ENCODE peak calls at places on chromosomes 7 and 10, in four cellular contexts. I is SK-N-SH, U is GM12878, T is HepG2. F is an unnamed sample.

GRCh38 chr10:123429631-123430257 is 236.4 kb upstream of the GPR26 start:
- DNase-seq in I (peak; percentile 48), T (no peak), U (no peak), F (no peak)

GRCh38 chr7:18693401-18693800 is 197.9 kb downstream of the HDAC9 start:
- DNase-seq in I (peak; percentile 25), U (no peak), T (no peak), F (peak; percentile 2)

GRCh38 chr10:91190388-91190870 is 30.0 kb upstream of the PCGF5 start:
- DNase-seq in I (no peak), T (no peak), U (no peak), F (no peak)

GRCh38 chr7:5692112-5692844 is 89.2 kb downstream of the RNF216 start:
- DNase-seq in T (peak; percentile 71), U (no peak), I (peak; percentile 54), F (no peak)

GRCh38 chr7:15686957-15687644 is 618 bp upstream of the MEOX2 start:
- DNase-seq in I (peak; percentile 17), T (no peak), U (no peak), F (no peak)

GRCh38 chr10:35613597-35614226 is 8.6 kb downstream of the GJD4 start:
- DNase-seq in T (peak; percentile 26), U (no peak), I (no peak), F (peak; percentile 15)

GRCh38 chr7:13878154-13878553 is 111.3 kb downstream of the ETV1 start:
- DNase-seq in I (no peak), U (no peak), T (no peak), F (no peak)

GRCh38 chr7:31890198-31890597 is 180.0 kb downstream of the PDE1C start:
- DNase-seq in U (peak; percentile 39), T (no peak), I (no peak), F (no peak)

GRCh38 chr7:131604841-131605279 is 48.4 kb upstream of the PODXL start:
- DNase-seq in T (no peak), U (no peak), I (no peak), F (no peak)

GRCh38 chr7:152678133-152678645 is 2.2 kb upstream of the XRCC2 start:
- DNase-seq in I (no peak), T (no peak), U (no peak), F (no peak)

GRCh38 chr10:8594711-8595110 is 540.2 kb downstream of the GATA3 start:
- DNase-seq in T (no peak), U (no peak), I (no peak), F (no peak)

GRCh38 chr10:15898046-15898445 is 37.7 kb upstream of the MINDY3 start:
- DNase-seq in I (peak; percentile 12), U (no peak), T (no peak), F (no peak)

GRCh38 chr10:53808677-53809076 is 992.4 kb downstream of the PCDH15 start:
- DNase-seq in U (no peak), T (no peak), I (no peak), F (no peak)

GRCh38 chr7:129438839-129439640 is 4.8 kb downstream of the STRIP2 start:
- DNase-seq in I (no peak), T (peak; percentile 6), U (no peak), F (peak; percentile 96)

GRCh38 chr7:26399309-26399610 is 107.6 kb downstream of the SNX10 start:
- DNase-seq in I (peak; percentile 83), U (no peak), T (no peak), F (no peak)

GRCh38 chr7:18450021-18450420 is 45.5 kb upstream of the HDAC9 start:
- DNase-seq in U (no peak), T (no peak), I (no peak), F (no peak)

GRCh38 chr10:29266641-29267040 is 22.2 kb upstream of the LYZL1 start:
- DNase-seq in T (no peak), U (no peak), I (peak; percentile 34), F (no peak)
- TF ChIP-seq REST in T (no peak), U (no peak), I (no peak), F (no peak)

GRCh38 chr10:23340346-23340745 is 4.3 kb downstream of the C10orf67 start:
- DNase-seq in T (no peak), I (no peak), U (no peak), F (no peak)
- TF ChIP-seq YY1 in T (no peak), I (no peak), U (no peak), F (no peak)

GRCh38 chr10:122112625-122113160 is 123.7 kb downstream of the TACC2 start:
- DNase-seq in I (peak; percentile 93), T (peak; percentile 77), U (no peak), F (peak; percentile 28)
- TF ChIP-seq SMC3 in I (peak; percentile 33), T (peak; percentile 12), U (no peak), F (no peak)

DNA sequence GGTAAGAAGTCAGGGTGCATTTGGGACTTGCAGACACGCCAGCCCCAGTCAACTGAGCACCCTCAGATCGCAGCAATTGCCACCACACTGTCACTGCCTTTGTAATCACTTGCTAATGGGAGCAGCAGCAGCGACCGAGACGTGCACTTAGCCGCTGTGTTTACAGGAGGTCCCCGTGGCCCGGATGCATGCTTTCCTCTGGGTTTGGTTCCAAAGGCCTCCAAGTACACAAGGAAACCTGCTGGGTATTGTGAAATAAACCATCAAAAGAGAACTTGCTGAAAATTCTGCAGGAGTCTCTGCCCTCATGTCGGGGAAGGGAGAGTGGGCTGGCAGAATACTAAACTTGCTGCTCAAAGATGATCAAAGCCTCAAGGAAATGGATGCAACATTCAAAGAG is 341.7 kb downstream of the DNAJB6 start:
- DNase-seq in I (no peak), U (no peak), T (peak; percentile 44), F (no peak)
- TF ChIP-seq REST in I (no peak), U (no peak), T (no peak), F (no peak)